ENCODE peak calls at places on chromosomes 11 and 22, in four cellular contexts. I is psoas muscle, Z is HFF-Myc, X is left ventricle myocardium inferior. G is an unnamed sample.

GRCh38 chr11:73363147-73363546 is 13.1 kb upstream of the RELT start:
- DNase-seq in I (no peak), Z (no peak), X (no peak), G (no peak)

GRCh38 chr11:46357483-46357936 is 10.2 kb downstream of the DGKZ start:
- DNase-seq in I (no peak), Z (no peak), X (no peak), G (no peak)

GRCh38 chr22:23569716-23570115 is 10.4 kb downstream of the IGLL1 start:
- DNase-seq in I (peak), Z (no peak), X (no peak), G (no peak)

GRCh38 chr11:119729581-119730346 is 764 bp upstream of the NECTIN1 start:
- DNase-seq in I (peak), Z (peak), X (peak), G (no peak)

GRCh38 chr11:3954448-3955298 is 99.2 kb downstream of the STIM1 start:
- DNase-seq in I (no peak), Z (no peak), X (no peak), G (no peak)

GRCh38 chr11:70913715-70914231 is 338.6 kb downstream of the SHANK2 start:
- DNase-seq in I (no peak), Z (no peak), X (no peak), G (no peak)

GRCh38 chr11:47308050-47308823 is 38.3 kb downstream of the MADD start:
- DNase-seq in I (no peak), Z (no peak), X (no peak), G (no peak)

GRCh38 chr11:96464695-96465307 is 75.0 kb downstream of the JRKL start:
- DNase-seq in I (no peak), Z (peak), X (no peak), G (peak)

GRCh38 chr22:29394931-29395581 is 6.7 kb upstream of the AP1B1 start:
- DNase-seq in I (peak), Z (peak), X (peak), G (no peak)

GRCh38 chr11:70872950-70873735 is 379.2 kb downstream of the SHANK2 start:
- DNase-seq in I (no peak), Z (no peak), X (no peak), G (no peak)

GRCh38 chr11:107688322-107688918 is 23.4 kb downstream of the SLN start:
- DNase-seq in I (no peak), Z (no peak), X (no peak), G (no peak)

GRCh38 chr11:36427079-36427478 is 83.0 kb downstream of the TRAF6 start:
- DNase-seq in I (no peak), Z (no peak), X (no peak), G (no peak)

GRCh38 chr11:11243790-11244469 is 109.1 kb downstream of the CSNK2A3 start:
- DNase-seq in I (peak), Z (no peak), X (peak), G (peak)

GRCh38 chr11:57638811-57639320 is 10.8 kb downstream of the YPEL4 start:
- DNase-seq in I (no peak), Z (no peak), X (no peak), G (no peak)

GRCh38 chr11:10715571-10715970 is 22.0 kb upstream of the IRAG1 start:
- DNase-seq in I (no peak), Z (no peak), X (no peak), G (no peak)

GRCh38 chr11:128745296-128746183 is 51.7 kb downstream of the FLI1 start:
- DNase-seq in I (no peak), Z (peak), X (no peak), G (no peak)

GRCh38 chr11:19719960-19720359 is 7.3 kb downstream of the NAV2 start:
- DNase-seq in I (no peak), Z (no peak), X (no peak), G (no peak)

GRCh38 chr11:47257518-47258316 is at the start of gene NR1H3:
- DNase-seq in I (peak), Z (peak), X (peak), G (no peak)

GRCh38 chr22:19878461-19879247 is 24.0 kb upstream of the GNB1L start:
- DNase-seq in I (peak), Z (no peak), X (no peak), G (no peak)

GRCh38 chr11:74710291-74710938 is 20.8 kb downstream of the CHRDL2 start:
- DNase-seq in I (no peak), Z (no peak), X (peak), G (no peak)

GRCh38 chr11:12165237-12165875 is 55.0 kb downstream of the MICAL2 start:
- DNase-seq in I (no peak), Z (no peak), X (no peak), G (no peak)

GRCh38 chr22:47772864-47773263 is 1010.4 kb downstream of the TBC1D22A start:
- DNase-seq in I (no peak), Z (no peak), X (no peak), G (no peak)

GRCh38 chr11:70853103-70853830 is 399.1 kb downstream of the SHANK2 start:
- DNase-seq in I (peak), Z (no peak), X (no peak), G (no peak)

GRCh38 chr11:90288207-90288821 is 65.5 kb upstream of the CHORDC1 start:
- DNase-seq in I (no peak), Z (no peak), X (no peak), G (no peak)

GRCh38 chr22:19988331-19988808 is 28.3 kb downstream of the ARVCF start:
- DNase-seq in I (peak), Z (no peak), X (no peak), G (no peak)

GRCh38 chr22:31625661-31626426 is 36.2 kb downstream of the PISD start:
- DNase-seq in I (peak), Z (no peak), X (peak), G (no peak)

GRCh38 chr11:71304045-71304444 is 51.7 kb upstream of the SHANK2 start:
- DNase-seq in I (no peak), Z (no peak), X (no peak), G (no peak)

GRCh38 chr11:67349036-67349435 is 4.3 kb downstream of the POLD4 start:
- DNase-seq in I (no peak), Z (no peak), X (no peak), G (no peak)

GRCh38 chr11:124978316-124978715 is 24.3 kb downstream of the CCDC15 start:
- DNase-seq in I (no peak), Z (no peak), X (no peak), G (no peak)

GRCh38 chr22:17537155-17537554 is 26.1 kb upstream of the SLC25A18 start:
- DNase-seq in I (no peak), Z (no peak), X (no peak), G (no peak)

GRCh38 chr11:96054870-96055705 is 131.2 kb upstream of the MTMR2 start:
- DNase-seq in I (no peak), Z (no peak), X (no peak), G (no peak)

GRCh38 chr22:22023581-22024137 is 41.1 kb upstream of the TOP3B start:
- DNase-seq in I (no peak), Z (no peak), X (no peak), G (no peak)

GRCh38 chr11:45182902-45183301 is 36.5 kb downstream of the PRDM11 start:
- DNase-seq in I (no peak), Z (no peak), X (no peak), G (no peak)

GRCh38 chr11:108224908-108225786 is 2.3 kb downstream of the ATM start:
- DNase-seq in I (no peak), Z (no peak), X (no peak), G (no peak)

GRCh38 chr11:115552151-115552550 is 47.9 kb upstream of the CADM1 start:
- DNase-seq in I (no peak), Z (no peak), X (no peak), G (no peak)

DNA sequence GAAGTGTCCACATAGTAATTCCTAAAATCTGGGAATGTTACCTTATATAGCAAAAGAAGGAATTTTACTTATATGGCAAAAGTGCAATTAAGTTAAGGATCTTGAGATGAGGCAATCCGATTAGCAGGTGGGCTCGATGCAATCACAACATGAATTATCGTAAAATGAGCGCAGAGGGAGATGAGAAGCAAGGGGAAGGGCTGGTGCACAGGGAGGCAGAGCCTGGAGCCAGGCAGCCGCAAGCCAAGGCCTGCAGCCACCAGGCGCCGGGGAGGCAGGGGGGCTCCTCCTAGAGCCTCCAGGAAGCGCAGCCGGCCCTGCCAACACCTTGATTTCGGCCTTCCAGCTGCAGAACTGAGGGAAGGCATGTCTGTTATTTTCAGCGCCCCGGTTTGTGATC is 85.7 kb downstream of the CELSR1 start:
- DNase-seq in I (no peak), Z (no peak), X (no peak), G (no peak)
- H3K4me3 ChIP-seq in I (no peak), Z (no peak), X (no peak), G (no peak)

DNA sequence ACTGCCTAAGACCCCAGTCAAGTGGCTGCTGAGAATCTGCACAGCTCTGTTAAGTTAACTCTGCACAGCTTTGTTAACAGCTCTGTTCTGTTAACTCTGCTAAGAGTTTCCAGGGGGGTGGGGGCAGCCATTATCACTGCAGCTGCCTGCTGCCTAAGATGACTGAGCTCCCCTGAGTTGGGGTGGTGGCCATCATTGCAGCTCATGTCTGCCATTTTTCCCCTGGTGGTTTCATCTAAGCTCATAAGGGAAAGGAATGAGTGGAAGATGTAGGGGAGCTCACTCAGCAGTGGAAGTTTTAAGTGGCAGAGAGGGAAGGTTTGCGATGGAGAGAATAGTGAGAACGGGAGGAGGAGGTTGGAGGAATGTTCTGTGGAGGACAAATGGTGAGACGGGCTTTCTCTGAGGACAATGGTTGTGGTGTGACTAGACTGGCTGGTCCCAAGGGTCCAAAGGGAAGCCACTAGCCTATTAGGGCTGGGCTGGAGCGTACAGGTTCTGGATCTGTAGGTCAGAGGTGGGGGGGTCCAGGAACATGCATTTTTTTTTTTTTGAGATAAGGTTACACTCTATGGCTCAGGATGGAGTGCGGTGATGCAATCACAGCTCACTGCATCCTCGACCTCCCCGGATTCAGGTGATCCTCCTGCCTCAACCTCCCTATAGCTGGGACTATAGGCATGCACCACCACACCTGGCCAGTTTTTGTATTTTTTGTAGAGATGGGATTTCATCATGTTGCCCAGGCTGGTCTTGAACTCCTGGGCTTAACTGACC is 13.5 kb upstream of the PLET1 start:
- DNase-seq in I (no peak), Z (no peak), X (no peak), G (no peak)
- TF ChIP-seq CTCF in I (no peak), Z (no peak), X (no peak), G (no peak)

GRCh38 chr11:32426192-32426591 is 9.1 kb downstream of the WT1 start:
- DNase-seq in I (no peak), Z (no peak), X (no peak), G (no peak)
- H3K4me3 ChIP-seq in I (no peak), Z (no peak), X (peak), G (no peak)

GRCh38 chr11:61737131-61737530 is 15.3 kb upstream of the MYRF start:
- DNase-seq in I (no peak), Z (no peak), X (no peak), G (no peak)
- TF ChIP-seq CTCF in I (no peak), Z (no peak), X (no peak), G (no peak)

GRCh38 chr22:46262449-46263207 is 515 bp downstream of the PKDREJ start:
- DNase-seq in I (peak), Z (no peak), X (peak), G (no peak)
- H3K4me3 ChIP-seq in I (peak), Z (no peak), X (peak), G (no peak)

GRCh38 chr11:83310718-83311117 is 24.6 kb upstream of the CCDC90B start:
- DNase-seq in I (no peak), Z (no peak), X (no peak), G (no peak)

GRCh38 chr11:83303358-83303757 is 17.2 kb upstream of the CCDC90B start:
- DNase-seq in I (no peak), Z (no peak), X (no peak), G (no peak)

GRCh38 chr11:83306385-83307080 is 20.4 kb upstream of the CCDC90B start:
- DNase-seq in I (no peak), Z (no peak), X (no peak), G (no peak)
- TF ChIP-seq CTCF in I (no peak), Z (no peak), X (no peak), G (no peak)

G was measured in epithelial cell of proximal tubule.